ENCODE peak calls at places on chromosomes 13 and 19, in six cellular contexts. K is sigmoid colon, P is stomach, C is Peyer's patch, J is lower leg skin, Z is prostate gland. T is an unnamed sample.

GRCh38 chr13:37277435-37278144 is 172.1 kb upstream of the CSNK1A1L start:
- DNase-seq in K (no peak), P (no peak), C (no peak), J (no peak), Z (no peak), T (no peak)

GRCh38 chr19:48752511-48753365 is at the start of gene FUT1:
- DNase-seq in K (peak), P (peak), C (peak), J (peak), Z (peak), T (peak)

GRCh38 chr19:11435833-11436313 is 438 bp downstream of the PRKCSH start:
- DNase-seq in K (peak), P (no peak), C (peak), J (no peak), Z (no peak), T (peak)

GRCh38 chr19:17610384-17610783 is 54.9 kb downstream of the COLGALT1 start:
- DNase-seq in K (no peak), P (no peak), C (no peak), J (no peak), Z (no peak), T (peak)

GRCh38 chr13:33639158-33639557 is 178.8 kb upstream of the RFC3 start:
- DNase-seq in K (peak), P (no peak), C (peak), J (no peak), Z (no peak), T (no peak)

GRCh38 chr19:39660661-39661060 is 4.9 kb downstream of the LGALS16 start:
- DNase-seq in K (no peak), P (no peak), C (no peak), J (no peak), Z (no peak), T (no peak)

GRCh38 chr13:99796175-99796819 is 175.3 kb downstream of the ZIC5 start:
- DNase-seq in K (no peak), P (no peak), C (no peak), J (no peak), Z (no peak), T (peak)

GRCh38 chr13:51644649-51645048 is 60.4 kb downstream of the WDFY2 start:
- DNase-seq in K (no peak), P (no peak), C (no peak), J (no peak), Z (no peak), T (no peak)

GRCh38 chr19:54162241-54162805 is 2.8 kb upstream of the LENG1 start:
- DNase-seq in K (peak), P (peak), C (peak), J (peak), Z (peak), T (peak)

GRCh38 chr19:47035495-47036232 is 12.8 kb downstream of the TMEM160 start:
- DNase-seq in K (peak), P (peak), C (peak), J (peak), Z (peak), T (peak)

GRCh38 chr13:97521726-97522125 is 87.8 kb downstream of the RAP2A start:
- DNase-seq in K (no peak), P (no peak), C (no peak), J (no peak), Z (no peak), T (no peak)

GRCh38 chr13:42548731-42549554 is 25.0 kb upstream of the TNFSF11 start:
- DNase-seq in K (peak), P (peak), C (peak), J (peak), Z (no peak), T (no peak)

GRCh38 chr19:38057954-38058690 is 151.1 kb downstream of the SIPA1L3 start:
- DNase-seq in K (no peak), P (peak), C (peak), J (no peak), Z (peak), T (no peak)

GRCh38 chr19:17766543-17767131 is 15.4 kb downstream of the FCHO1 start:
- DNase-seq in K (peak), P (peak), C (peak), J (peak), Z (peak), T (peak)

DNA sequence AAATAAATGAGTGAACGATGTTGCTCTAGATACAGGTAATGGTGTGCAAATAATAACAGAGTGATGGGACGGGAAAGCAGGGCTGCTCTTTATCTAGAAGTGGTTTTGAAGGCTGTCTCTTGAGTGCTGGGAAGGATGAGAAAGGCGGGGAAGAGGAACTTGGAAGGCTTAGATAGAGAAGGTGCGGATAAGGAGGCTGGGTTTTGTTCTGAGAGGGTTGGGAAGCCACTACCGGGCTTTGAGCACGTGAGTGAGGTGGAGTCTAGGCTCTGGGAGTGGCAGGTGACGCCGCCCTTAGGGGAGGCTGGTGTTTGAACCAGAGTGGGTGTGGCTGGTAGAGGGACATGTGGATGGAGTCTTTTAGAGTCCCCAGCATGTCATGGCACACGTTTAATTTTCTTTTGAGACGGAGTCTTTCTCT is 811 bp downstream of the ARMC6 start:
- DNase-seq in K (no peak), P (peak), C (peak), J (no peak), Z (peak), T (peak)
- TF ChIP-seq POLR2A in K (no peak), P (no peak), C (no peak), J (no peak), Z (no peak), T (peak)

DNA sequence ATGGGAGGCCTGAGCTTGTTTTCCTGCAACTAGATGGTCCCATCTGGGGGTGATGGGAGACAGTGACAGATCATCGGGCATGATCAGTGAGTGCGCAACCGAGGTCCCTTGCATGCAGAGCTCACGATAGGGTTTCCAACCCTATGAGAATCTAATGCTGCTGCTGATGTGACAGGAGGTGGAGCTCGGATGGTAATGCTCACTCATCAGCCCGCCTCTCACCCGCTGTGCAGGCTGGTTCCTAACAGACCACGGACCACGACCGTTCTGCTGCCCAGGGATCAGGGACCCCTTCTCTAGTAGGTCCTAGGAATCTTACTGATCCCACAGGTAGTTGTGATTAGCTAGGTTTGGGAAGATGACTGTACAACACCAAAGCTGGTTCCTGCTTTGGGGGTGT is 23.5 kb upstream of the GARRE1 start:
- DNase-seq in K (no peak), P (no peak), C (no peak), J (no peak), Z (no peak), T (no peak)
- TF ChIP-seq POLR2A in K (no peak), P (no peak), C (no peak), J (no peak), Z (no peak), T (no peak)

GRCh38 chr19:7104783-7105447 is 35.4 kb downstream of the ZNF557 start:
- DNase-seq in K (no peak), P (no peak), C (no peak), J (no peak), Z (no peak), T (no peak)

GRCh38 chr19:7099597-7099921 is 30.1 kb downstream of the ZNF557 start:
- DNase-seq in K (no peak), P (no peak), C (no peak), J (no peak), Z (no peak), T (no peak)

GRCh38 chr19:7101498-7102253 is 32.2 kb downstream of the ZNF557 start:
- DNase-seq in K (no peak), P (no peak), C (no peak), J (no peak), Z (no peak), T (no peak)

GRCh38 chr19:7098096-7098495 is 28.6 kb downstream of the ZNF557 start:
- DNase-seq in K (no peak), P (no peak), C (no peak), J (peak), Z (no peak), T (no peak)

GRCh38 chr19:7098701-7099596 is 29.4 kb downstream of the ZNF557 start:
- DNase-seq in K (peak), P (peak), C (peak), J (peak), Z (peak), T (peak)
- TF ChIP-seq POLR2A in K (no peak), P (no peak), C (peak), J (no peak), Z (peak), T (peak)

GRCh38 chr19:33446156-33446917 is 72.8 kb downstream of the CEBPG start:
- DNase-seq in K (peak), P (no peak), C (peak), J (peak), Z (no peak), T (no peak)

GRCh38 chr19:33447336-33448158 is 74.0 kb downstream of the CEBPG start:
- DNase-seq in K (peak), P (no peak), C (no peak), J (peak), Z (no peak), T (no peak)

GRCh38 chr19:33446918-33447293 is 73.4 kb downstream of the CEBPG start:
- DNase-seq in K (peak), P (no peak), C (no peak), J (peak), Z (no peak), T (no peak)

GRCh38 chr19:33449799-33450198 is 71.8 kb downstream of the PEPD start:
- DNase-seq in K (peak), P (no peak), C (no peak), J (no peak), Z (no peak), T (no peak)

DNA sequence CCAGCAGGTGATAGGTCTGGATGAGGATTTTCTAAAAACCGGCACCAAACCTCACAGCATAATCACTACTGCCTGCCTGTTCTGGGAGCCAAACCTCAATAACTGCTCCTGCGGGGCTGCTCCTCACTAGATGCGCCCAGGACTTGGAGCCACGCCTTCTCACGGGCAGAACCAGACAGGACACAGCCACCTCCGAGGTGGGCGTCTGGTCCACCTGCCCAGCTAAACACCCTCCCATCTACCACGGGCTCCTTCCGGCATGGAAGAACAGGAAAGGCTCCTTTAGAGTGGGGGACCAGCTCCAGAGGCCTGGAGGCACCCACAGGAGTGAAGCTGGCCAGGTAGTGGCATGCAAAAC is 73.5 kb downstream of the PEPD start:
- DNase-seq in K (no peak), P (no peak), C (no peak), J (no peak), Z (no peak), T (no peak)
- TF ChIP-seq POLR2A in K (no peak), P (no peak), C (no peak), J (no peak), Z (no peak), T (no peak)

GRCh38 chr19:10325732-10326131 is 7.6 kb downstream of the RAVER1 start:
- DNase-seq in K (no peak), P (no peak), C (no peak), J (no peak), Z (no peak), T (no peak)

GRCh38 chr19:10320602-10321416 is 5.0 kb upstream of the FDX2 start:
- DNase-seq in K (no peak), P (no peak), C (no peak), J (no peak), Z (no peak), T (no peak)

GRCh38 chr19:10318807-10319426 is 3.1 kb upstream of the FDX2 start:
- DNase-seq in K (no peak), P (no peak), C (no peak), J (no peak), Z (no peak), T (no peak)

GRCh38 chr19:10321417-10321797 is 5.6 kb upstream of the FDX2 start:
- DNase-seq in K (no peak), P (no peak), C (peak), J (no peak), Z (no peak), T (no peak)

DNA sequence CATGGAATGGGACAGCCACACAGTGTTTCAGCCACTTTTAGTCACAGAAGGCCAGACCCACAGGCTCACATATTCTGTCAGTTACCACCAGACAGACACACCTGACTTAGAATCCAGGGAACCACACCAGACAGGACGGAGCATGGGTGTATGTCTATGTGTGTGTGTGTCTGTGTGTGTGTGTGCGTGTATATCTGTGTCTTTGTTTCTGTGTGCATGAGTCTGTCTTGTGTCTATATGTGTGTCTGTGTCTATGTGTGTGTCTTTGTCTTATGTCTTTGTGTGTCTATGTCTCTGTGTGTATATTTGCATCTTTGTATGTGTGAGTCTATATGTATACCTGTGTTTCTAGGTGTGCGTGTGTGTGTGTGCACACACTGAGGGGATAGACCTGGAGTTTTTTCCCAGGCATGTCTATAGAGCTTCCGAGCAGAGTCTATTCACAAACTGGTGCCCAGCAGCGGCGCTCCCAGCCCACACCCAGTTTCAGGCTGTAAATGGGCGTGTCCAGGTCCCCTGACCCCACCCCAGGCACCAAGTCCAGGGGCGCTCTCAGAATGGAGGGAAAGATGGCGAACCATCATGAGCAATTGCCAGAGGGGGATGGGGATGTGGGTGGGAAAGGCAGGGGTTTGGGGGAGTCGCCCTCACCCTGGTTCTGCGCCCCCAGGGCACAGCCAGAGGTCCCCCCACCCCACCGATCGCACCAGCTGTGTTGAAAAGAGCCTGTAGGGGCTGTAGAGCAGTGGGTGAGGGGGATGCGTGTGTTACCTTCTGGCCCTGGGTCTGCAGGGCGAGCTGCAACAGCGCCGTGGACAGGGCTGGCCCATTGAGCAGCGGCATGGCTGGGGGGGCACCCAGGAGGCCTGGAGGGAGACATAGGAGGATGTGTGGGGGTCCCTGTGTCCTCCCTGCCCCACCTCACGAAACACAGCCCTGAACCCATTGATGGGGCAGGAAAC is 6.3 kb upstream of the FDX2 start:
- DNase-seq in K (no peak), P (no peak), C (peak), J (no peak), Z (no peak), T (no peak)
- TF ChIP-seq POLR2A in K (no peak), P (no peak), C (no peak), J (no peak), Z (no peak), T (no peak)

GRCh38 chr19:45076851-45077730 is 813 bp upstream of the ZNF296 start:
- DNase-seq in K (no peak), P (no peak), C (no peak), J (no peak), Z (no peak), T (peak)

GRCh38 chr19:45078390-45079062 is 534 bp upstream of the GEMIN7 start:
- DNase-seq in K (no peak), P (no peak), C (no peak), J (no peak), Z (no peak), T (no peak)

GRCh38 chr19:45079911-45080469 is 930 bp downstream of the GEMIN7 start:
- DNase-seq in K (no peak), P (peak), C (no peak), J (no peak), Z (no peak), T (peak)

GRCh38 chr19:45082170-45082569 is 3.1 kb downstream of the GEMIN7 start:
- DNase-seq in K (no peak), P (no peak), C (no peak), J (no peak), Z (no peak), T (no peak)

DNA sequence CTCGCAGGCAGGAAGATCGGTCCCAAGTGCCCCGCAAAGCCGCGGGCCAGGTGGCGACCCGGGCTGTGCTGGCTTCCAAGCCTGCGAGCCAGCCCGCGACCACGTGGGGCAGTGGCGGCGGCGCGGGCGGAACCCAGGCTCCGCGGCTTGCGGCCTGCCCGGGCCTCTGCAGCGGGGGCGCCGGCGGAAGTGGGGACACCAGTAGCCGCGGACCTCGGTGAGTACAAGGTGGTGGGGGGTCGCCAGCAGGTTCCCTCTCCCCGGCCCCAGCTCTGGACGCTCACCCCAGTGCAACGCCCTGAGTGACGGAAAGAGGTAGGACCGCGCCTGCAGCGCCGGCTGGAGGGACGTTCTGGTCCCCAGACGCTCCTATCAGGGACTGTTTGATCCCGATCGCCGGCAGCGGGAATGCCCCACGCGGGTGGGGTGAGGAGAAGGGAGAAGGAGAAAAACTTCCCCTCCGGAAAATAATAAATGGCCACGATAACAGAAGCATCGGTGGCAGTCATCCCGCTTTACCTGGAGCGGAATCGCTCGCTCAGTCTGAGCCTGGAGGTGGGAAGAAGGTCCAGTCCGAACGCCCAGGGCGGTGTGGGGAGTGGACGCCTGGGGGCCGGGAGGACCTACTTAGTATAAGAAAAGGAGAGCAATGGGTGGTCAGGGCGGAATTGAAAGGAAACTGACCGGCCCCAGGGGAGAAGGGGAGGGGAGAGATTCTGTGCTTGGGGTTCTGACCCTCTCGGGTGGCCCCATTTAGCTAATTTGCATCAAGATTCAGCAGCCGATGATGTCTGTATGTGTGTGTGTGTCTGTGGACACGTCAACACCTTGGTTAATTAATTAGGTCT is at the start of gene GEMIN7:
- DNase-seq in K (peak), P (peak), C (peak), J (peak), Z (peak), T (peak)
- TF ChIP-seq POLR2A in K (no peak), P (no peak), C (peak), J (no peak), Z (peak), T (peak)

GRCh38 chr13:41017744-41018582 is 1.2 kb downstream of the ELF1 start:
- DNase-seq in K (no peak), P (no peak), C (no peak), J (no peak), Z (no peak), T (peak)

GRCh38 chr13:41019578-41020347 is 647 bp upstream of the ELF1 start:
- DNase-seq in K (no peak), P (no peak), C (no peak), J (no peak), Z (no peak), T (peak)

GRCh38 chr13:41017153-41017552 is 2.0 kb downstream of the ELF1 start:
- DNase-seq in K (no peak), P (peak), C (peak), J (no peak), Z (peak), T (peak)

GRCh38 chr13:41018583-41018909 is 570 bp downstream of the ELF1 start:
- DNase-seq in K (no peak), P (no peak), C (no peak), J (no peak), Z (no peak), T (peak)

GRCh38 chr13:41019027-41019487 is at the start of gene ELF1:
- DNase-seq in K (no peak), P (peak), C (peak), J (no peak), Z (peak), T (peak)
- TF ChIP-seq POLR2A in K (no peak), P (no peak), C (no peak), J (no peak), Z (peak), T (peak)

DNA sequence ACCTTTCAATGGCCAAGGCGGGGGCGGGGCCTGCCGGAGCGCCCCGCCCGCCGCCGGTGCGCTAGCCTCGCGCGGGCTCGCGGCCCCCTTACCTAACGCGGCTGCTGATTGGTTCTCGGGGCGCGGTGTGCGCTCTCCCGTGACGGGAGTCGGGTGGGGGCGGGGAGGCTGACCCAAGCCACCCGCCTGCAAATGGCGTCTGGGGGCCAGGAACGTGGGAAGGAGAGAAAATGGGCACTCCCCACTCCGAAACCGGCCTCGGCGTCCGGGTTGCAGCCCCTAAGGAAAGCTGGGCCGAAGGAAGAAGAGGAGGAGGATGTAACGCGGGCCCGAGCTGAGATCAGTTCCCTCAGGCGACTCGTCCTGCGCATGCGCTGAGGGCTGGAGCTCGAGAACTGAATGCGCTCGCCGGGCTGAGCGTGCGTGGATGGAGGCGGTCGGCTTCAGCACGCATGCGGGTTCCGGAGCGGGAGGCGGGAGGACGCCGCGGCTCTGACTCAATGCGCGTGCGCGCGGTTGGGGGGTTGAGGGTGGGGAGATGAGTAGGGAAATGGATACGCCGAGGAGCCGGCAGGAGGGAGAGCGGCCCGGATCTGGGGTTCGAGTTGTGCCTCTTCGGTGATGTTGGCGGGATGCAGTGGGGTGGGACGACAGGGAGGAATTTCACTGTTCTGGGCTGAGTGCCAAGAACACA is at the start of gene SMG9:
- DNase-seq in K (peak), P (peak), C (peak), J (peak), Z (peak), T (peak)
- TF ChIP-seq POLR2A in K (peak), P (peak), C (peak), J (peak), Z (peak), T (peak)